ENCODE peak calls at places on chromosomes 5 and 9, in five cellular contexts. One of them, this sample, is unnamed.

GRCh38 chr5:65535529-65535987 is 27.4 kb downstream of the CENPK start:
- DNase-seq in H54: no peak
- DNase-seq in COR-L47: no peak
- DNase-seq in NCI-H510A treated with DMSO at 0.1 percent for 48 hours: no peak
- DNase-seq in HTR-8/SVneo: no peak
- DNase-seq in this sample: no peak

GRCh38 chr5:108748010-108748353 is 285 bp downstream of the FER start:
- DNase-seq in H54: no peak
- DNase-seq in HTR-8/SVneo: no peak
- DNase-seq in COR-L47: no peak
- DNase-seq in NCI-H510A treated with DMSO at 0.1 percent for 48 hours: no peak
- DNase-seq in this sample: no peak

GRCh38 chr9:107141967-107142366 is 141.1 kb upstream of the RAD23B start:
- DNase-seq in HTR-8/SVneo: no peak
- DNase-seq in NCI-H510A treated with DMSO at 0.1 percent for 48 hours: no peak
- DNase-seq in COR-L47: peak
- DNase-seq in H54: no peak
- DNase-seq in this sample: peak

GRCh38 chr5:170408189-170408588 is 19.0 kb upstream of the KCNMB1 start:
- DNase-seq in HTR-8/SVneo: no peak
- DNase-seq in COR-L47: peak
- DNase-seq in H54: no peak
- DNase-seq in NCI-H510A treated with DMSO at 0.1 percent for 48 hours: no peak
- DNase-seq in this sample: no peak

GRCh38 chr9:70795841-70796240 is 325.6 kb downstream of the TRPM3 start:
- DNase-seq in HTR-8/SVneo: no peak
- DNase-seq in NCI-H510A treated with DMSO at 0.1 percent for 48 hours: no peak
- DNase-seq in H54: no peak
- DNase-seq in COR-L47: no peak
- DNase-seq in this sample: no peak

GRCh38 chr5:40464461-40464860 is 215.3 kb upstream of the PTGER4 start:
- DNase-seq in NCI-H510A treated with DMSO at 0.1 percent for 48 hours: no peak
- DNase-seq in HTR-8/SVneo: no peak
- DNase-seq in H54: no peak
- DNase-seq in COR-L47: no peak
- DNase-seq in this sample: no peak

GRCh38 chr9:98225015-98225442 is 30.4 kb downstream of the TBC1D2 start:
- DNase-seq in NCI-H510A treated with DMSO at 0.1 percent for 48 hours: no peak
- DNase-seq in H54: no peak
- DNase-seq in HTR-8/SVneo: no peak
- DNase-seq in COR-L47: no peak
- DNase-seq in this sample: no peak

GRCh38 chr9:109894921-109895758 is 115.1 kb downstream of the PALM2AKAP2 start:
- DNase-seq in COR-L47: no peak
- DNase-seq in H54: no peak
- DNase-seq in HTR-8/SVneo: no peak
- DNase-seq in NCI-H510A treated with DMSO at 0.1 percent for 48 hours: no peak
- DNase-seq in this sample: peak

GRCh38 chr9:33114746-33115145 is 38.3 kb upstream of the SMU1 start:
- DNase-seq in COR-L47: no peak
- DNase-seq in NCI-H510A treated with DMSO at 0.1 percent for 48 hours: no peak
- DNase-seq in HTR-8/SVneo: no peak
- DNase-seq in H54: no peak
- DNase-seq in this sample: no peak

GRCh38 chr5:171258737-171259405 is 50.2 kb upstream of the TLX3 start:
- DNase-seq in COR-L47: no peak
- DNase-seq in H54: no peak
- DNase-seq in NCI-H510A treated with DMSO at 0.1 percent for 48 hours: no peak
- DNase-seq in HTR-8/SVneo: no peak
- DNase-seq in this sample: no peak

GRCh38 chr5:1412163-1412562 is 33.1 kb downstream of the SLC6A3 start:
- DNase-seq in NCI-H510A treated with DMSO at 0.1 percent for 48 hours: no peak
- DNase-seq in COR-L47: no peak
- DNase-seq in HTR-8/SVneo: no peak
- DNase-seq in H54: no peak
- DNase-seq in this sample: no peak

GRCh38 chr5:151480859-151481258 is 33.5 kb downstream of the SLC36A1 start:
- DNase-seq in NCI-H510A treated with DMSO at 0.1 percent for 48 hours: no peak
- DNase-seq in HTR-8/SVneo: no peak
- DNase-seq in COR-L47: no peak
- DNase-seq in H54: peak
- DNase-seq in this sample: no peak

GRCh38 chr5:142096382-142096781 is 12.2 kb upstream of the NDFIP1 start:
- DNase-seq in H54: no peak
- DNase-seq in NCI-H510A treated with DMSO at 0.1 percent for 48 hours: no peak
- DNase-seq in COR-L47: no peak
- DNase-seq in HTR-8/SVneo: no peak
- DNase-seq in this sample: no peak

GRCh38 chr5:16826379-16827125 is 109.5 kb downstream of the MYO10 start:
- DNase-seq in COR-L47: no peak
- DNase-seq in NCI-H510A treated with DMSO at 0.1 percent for 48 hours: no peak
- DNase-seq in HTR-8/SVneo: no peak
- DNase-seq in H54: no peak
- DNase-seq in this sample: no peak

GRCh38 chr5:149317281-149318048 is 27.8 kb upstream of the GRPEL2 start:
- DNase-seq in HTR-8/SVneo: peak
- DNase-seq in COR-L47: peak
- DNase-seq in NCI-H510A treated with DMSO at 0.1 percent for 48 hours: peak
- DNase-seq in H54: peak
- DNase-seq in this sample: peak

GRCh38 chr9:133823189-133824105 is 85.3 kb upstream of the SARDH start:
- DNase-seq in HTR-8/SVneo: no peak
- DNase-seq in NCI-H510A treated with DMSO at 0.1 percent for 48 hours: no peak
- DNase-seq in H54: no peak
- DNase-seq in COR-L47: no peak
- DNase-seq in this sample: no peak

GRCh38 chr5:124631874-124632550 is 114.4 kb downstream of the ZNF608 start:
- DNase-seq in H54: no peak
- DNase-seq in NCI-H510A treated with DMSO at 0.1 percent for 48 hours: no peak
- DNase-seq in HTR-8/SVneo: no peak
- DNase-seq in COR-L47: no peak
- DNase-seq in this sample: peak

GRCh38 chr9:74016004-74016403 is 481.1 kb upstream of the RORB start:
- DNase-seq in H54: no peak
- DNase-seq in COR-L47: no peak
- DNase-seq in NCI-H510A treated with DMSO at 0.1 percent for 48 hours: no peak
- DNase-seq in HTR-8/SVneo: no peak
- DNase-seq in this sample: no peak

GRCh38 chr5:54087436-54087835 is 222.9 kb downstream of the ARL15 start:
- DNase-seq in COR-L47: no peak
- DNase-seq in NCI-H510A treated with DMSO at 0.1 percent for 48 hours: no peak
- DNase-seq in HTR-8/SVneo: no peak
- DNase-seq in H54: no peak
- DNase-seq in this sample: peak

GRCh38 chr5:57441557-57441956 is 41.1 kb downstream of the ACTBL2 start:
- DNase-seq in HTR-8/SVneo: peak
- DNase-seq in COR-L47: no peak
- DNase-seq in NCI-H510A treated with DMSO at 0.1 percent for 48 hours: no peak
- DNase-seq in H54: peak
- DNase-seq in this sample: peak

GRCh38 chr5:40432836-40433235 is 246.9 kb upstream of the PTGER4 start:
- DNase-seq in COR-L47: no peak
- DNase-seq in H54: no peak
- DNase-seq in NCI-H510A treated with DMSO at 0.1 percent for 48 hours: no peak
- DNase-seq in HTR-8/SVneo: no peak
- DNase-seq in this sample: no peak

GRCh38 chr5:90233496-90233895 is 176.1 kb downstream of the CETN3 start:
- DNase-seq in COR-L47: no peak
- DNase-seq in H54: no peak
- DNase-seq in NCI-H510A treated with DMSO at 0.1 percent for 48 hours: no peak
- DNase-seq in HTR-8/SVneo: no peak
- DNase-seq in this sample: no peak

GRCh38 chr5:159915913-159916840 is at the start of gene ADRA1B:
- DNase-seq in H54: peak
- DNase-seq in COR-L47: peak
- DNase-seq in NCI-H510A treated with DMSO at 0.1 percent for 48 hours: no peak
- DNase-seq in HTR-8/SVneo: peak
- DNase-seq in this sample: no peak

GRCh38 chr5:109063223-109063622 is 315.5 kb downstream of the FER start:
- DNase-seq in H54: no peak
- DNase-seq in COR-L47: no peak
- DNase-seq in NCI-H510A treated with DMSO at 0.1 percent for 48 hours: no peak
- DNase-seq in HTR-8/SVneo: no peak
- DNase-seq in this sample: no peak

GRCh38 chr5:67858470-67859096 is 357.0 kb upstream of the PIK3R1 start:
- DNase-seq in H54: no peak
- DNase-seq in NCI-H510A treated with DMSO at 0.1 percent for 48 hours: no peak
- DNase-seq in HTR-8/SVneo: no peak
- DNase-seq in COR-L47: no peak
- DNase-seq in this sample: no peak

GRCh38 chr5:138752341-138752950 is 779 bp upstream of the CTNNA1 start:
- DNase-seq in COR-L47: no peak
- DNase-seq in HTR-8/SVneo: no peak
- DNase-seq in H54: no peak
- DNase-seq in NCI-H510A treated with DMSO at 0.1 percent for 48 hours: no peak
- DNase-seq in this sample: peak

GRCh38 chr5:175867587-175868347 is 3.6 kb upstream of the CPLX2 start:
- DNase-seq in COR-L47: peak
- DNase-seq in H54: peak
- DNase-seq in HTR-8/SVneo: no peak
- DNase-seq in NCI-H510A treated with DMSO at 0.1 percent for 48 hours: peak
- DNase-seq in this sample: no peak

GRCh38 chr5:57581772-57582171 is 99.2 kb upstream of the ACTBL2 start:
- DNase-seq in HTR-8/SVneo: no peak
- DNase-seq in COR-L47: no peak
- DNase-seq in H54: no peak
- DNase-seq in NCI-H510A treated with DMSO at 0.1 percent for 48 hours: no peak
- DNase-seq in this sample: no peak

GRCh38 chr5:1776831-1777230 is 22.8 kb downstream of the MRPL36 start:
- DNase-seq in HTR-8/SVneo: no peak
- DNase-seq in H54: no peak
- DNase-seq in NCI-H510A treated with DMSO at 0.1 percent for 48 hours: no peak
- DNase-seq in COR-L47: no peak
- DNase-seq in this sample: no peak

GRCh38 chr9:92706218-92706940 is 36.4 kb upstream of the IPPK start:
- DNase-seq in H54: no peak
- DNase-seq in NCI-H510A treated with DMSO at 0.1 percent for 48 hours: no peak
- DNase-seq in HTR-8/SVneo: no peak
- DNase-seq in COR-L47: no peak
- DNase-seq in this sample: peak

GRCh38 chr9:73845954-73846690 is 651.0 kb upstream of the RORB start:
- DNase-seq in COR-L47: no peak
- DNase-seq in H54: no peak
- DNase-seq in NCI-H510A treated with DMSO at 0.1 percent for 48 hours: no peak
- DNase-seq in HTR-8/SVneo: no peak
- DNase-seq in this sample: no peak

GRCh38 chr9:96139592-96140251 is 162.3 kb downstream of the HSD17B3 start:
- DNase-seq in HTR-8/SVneo: no peak
- DNase-seq in H54: no peak
- DNase-seq in COR-L47: peak
- DNase-seq in NCI-H510A treated with DMSO at 0.1 percent for 48 hours: no peak
- DNase-seq in this sample: peak

GRCh38 chr9:129962889-129963703 is 79.9 kb downstream of the FNBP1 start:
- DNase-seq in H54: no peak
- DNase-seq in NCI-H510A treated with DMSO at 0.1 percent for 48 hours: no peak
- DNase-seq in HTR-8/SVneo: peak
- DNase-seq in COR-L47: no peak
- DNase-seq in this sample: peak